ENCODE peak calls at places on chromosomes 16 and 17, in seven cellular contexts. S is NCI-H1092; O is caudate nucleus; M is RWPE1; W is adrenal gland; A is activated CD4-positive, alpha-beta T cell treated with anti-CD3 and anti-CD28 coated beads, Interleukin-2, amount 10 ng/mL, durations not matched to agents 7 days and 5 days; Q is HFFc6. N is an unnamed sample.
A peak's percentile ranks its signal among the peaks of the same experiment; 100 is the strongest.

GRCh38 chr17:81264640-81265039 is 25.5 kb downstream of the NDUFAF8 start:
- DNase-seq in S (no peak), O (no peak), M (no peak), W (no peak), A (no peak), Q (no peak), N (no peak)

GRCh38 chr16:29114476-29115012 is 129.7 kb downstream of the LAT start:
- DNase-seq in S (no peak), O (no peak), M (no peak), W (no peak), A (no peak), Q (no peak), N (peak; percentile 38)

GRCh38 chr17:1110844-1111598 is 68.8 kb downstream of the ABR start:
- DNase-seq in S (peak; percentile 21), O (no peak), M (peak; percentile 71), W (peak; percentile 66), A (no peak), Q (peak; percentile 81), N (peak; percentile 39)

GRCh38 chr16:79505344-79505743 is 95.2 kb downstream of the MAF start:
- DNase-seq in S (no peak), O (no peak), M (no peak), W (peak; percentile 38), A (no peak), Q (no peak), N (no peak)

GRCh38 chr17:76578376-76578775 is 7.3 kb downstream of the ST6GALNAC2 start:
- DNase-seq in S (no peak), O (no peak), M (peak; percentile 75), W (no peak), A (no peak), Q (peak; percentile 69), N (no peak)

GRCh38 chr16:3028716-3029319 is 5.0 kb downstream of the THOC6 start:
- DNase-seq in S (no peak), O (no peak), M (no peak), W (no peak), A (no peak), Q (no peak), N (peak; percentile 63)

GRCh38 chr17:80981062-80981902 is 10.4 kb upstream of the CHMP6 start:
- DNase-seq in S (no peak), O (peak; percentile 30), M (no peak), W (no peak), A (peak; percentile 37), Q (no peak), N (no peak)

GRCh38 chr16:24009060-24009459 is 173.3 kb downstream of the PRKCB start:
- DNase-seq in S (no peak), O (no peak), M (no peak), W (no peak), A (no peak), Q (no peak), N (no peak)

GRCh38 chr16:89344314-89344828 is 126.9 kb downstream of the ZNF778 start:
- DNase-seq in S (no peak), O (no peak), M (no peak), W (peak; percentile 14), A (no peak), Q (no peak), N (peak; percentile 24)

GRCh38 chr16:64092284-64092683 is 1029.6 kb downstream of the CDH11 start:
- DNase-seq in S (no peak), O (no peak), M (peak; percentile 15), W (no peak), A (no peak), Q (peak; percentile 68), N (no peak)

GRCh38 chr17:1873418-1873817 is 43.6 kb downstream of the RPA1 start:
- DNase-seq in S (no peak), O (no peak), M (no peak), W (no peak), A (peak; percentile 47), Q (no peak), N (no peak)

GRCh38 chr17:6098050-6098449 is 27.9 kb downstream of the WSCD1 start:
- DNase-seq in S (no peak), O (no peak), M (no peak), W (no peak), A (no peak), Q (no peak), N (no peak)

GRCh38 chr16:13973321-13974023 is 53.5 kb downstream of the ERCC4 start:
- DNase-seq in S (no peak), O (no peak), M (no peak), W (no peak), A (no peak), Q (no peak), N (no peak)

GRCh38 chr17:57968456-57968855 is 13.2 kb upstream of the CUEDC1 start:
- DNase-seq in S (no peak), O (no peak), M (no peak), W (peak; percentile 16), A (no peak), Q (no peak), N (peak; percentile 8)

GRCh38 chr17:76196675-76197074 is 43.6 kb downstream of the RNF157 start:
- DNase-seq in S (no peak), O (no peak), M (no peak), W (peak; percentile 22), A (no peak), Q (no peak), N (no peak)

GRCh38 chr16:53912155-53912554 is 208.2 kb downstream of the FTO start:
- DNase-seq in S (no peak), O (no peak), M (peak; percentile 74), W (no peak), A (peak; percentile 30), Q (no peak), N (no peak)

GRCh38 chr16:89256651-89257254 is 39.2 kb downstream of the ZNF778 start:
- DNase-seq in S (peak; percentile 33), O (peak; percentile 70), M (peak; percentile 73), W (peak; percentile 82), A (peak; percentile 63), Q (peak; percentile 47), N (no peak)

GRCh38 chr16:87441886-87442580 is 49.9 kb downstream of the MAP1LC3B start:
- DNase-seq in S (no peak), O (no peak), M (no peak), W (no peak), A (no peak), Q (peak; percentile 8), N (no peak)

GRCh38 chr17:60142872-60143499 is 6.8 kb upstream of the CA4 start:
- DNase-seq in S (peak; percentile 77), O (peak; percentile 77), M (peak; percentile 56), W (peak; percentile 87), A (peak; percentile 88), Q (peak; percentile 88), N (peak; percentile 95)

GRCh38 chr16:89198417-89199240 is 1.7 kb downstream of the SLC22A31 start:
- DNase-seq in S (no peak), O (no peak), M (no peak), W (no peak), A (no peak), Q (no peak), N (no peak)

GRCh38 chr17:66373079-66373478 is 70.7 kb downstream of the PRKCA start:
- DNase-seq in S (no peak), O (no peak), M (no peak), W (no peak), A (no peak), Q (no peak), N (no peak)

GRCh38 chr16:4390266-4391260 is 18.9 kb downstream of the VASN start:
- DNase-seq in S (no peak), O (no peak), M (no peak), W (no peak), A (no peak), Q (no peak), N (no peak)

GRCh38 chr17:42843358-42843934 is 934 bp upstream of the AOC2 start:
- DNase-seq in S (peak; percentile 41), O (peak; percentile 14), M (peak; percentile 78), W (peak; percentile 49), A (peak; percentile 29), Q (peak; percentile 64), N (peak; percentile 63)

GRCh38 chr16:88951989-88952388 is 25.0 kb downstream of the CBFA2T3 start:
- DNase-seq in S (no peak), O (no peak), M (no peak), W (no peak), A (no peak), Q (no peak), N (no peak)

GRCh38 chr16:7057458-7057857 is 275.2 kb upstream of the RBFOX1 start:
- DNase-seq in S (no peak), O (no peak), M (no peak), W (no peak), A (no peak), Q (no peak), N (no peak)

GRCh38 chr16:13909872-13910303 is 10.1 kb upstream of the ERCC4 start:
- DNase-seq in S (no peak), O (peak; percentile 54), M (no peak), W (peak; percentile 80), A (no peak), Q (peak; percentile 41), N (no peak)

GRCh38 chr17:49229805-49230600 is 584 bp downstream of the PHOSPHO1 start:
- DNase-seq in S (no peak), O (no peak), M (no peak), W (no peak), A (no peak), Q (no peak), N (no peak)

GRCh38 chr17:74921045-74921681 is 1.9 kb downstream of the USH1G start:
- DNase-seq in S (no peak), O (no peak), M (peak; percentile 36), W (no peak), A (no peak), Q (no peak), N (no peak)

GRCh38 chr16:59905628-59906027 is 1171.5 kb upstream of the GOT2 start:
- DNase-seq in S (no peak), O (no peak), M (peak; percentile 73), W (no peak), A (no peak), Q (peak; percentile 51), N (no peak)